ENCODE peak calls at places on chromosomes 16 and 17, in ten cellular contexts. One of them, this sample, is unnamed.

GRCh38 chr17:81331527-81332043 is 36.5 kb upstream of the SLC38A10 start:
- DNase-seq in ELF-1: no peak
- DNase-seq in NCI-H510A: no peak
- DNase-seq in body of pancreas: no peak
- DNase-seq in effector memory CD4-positive, alpha-beta T cell: no peak
- DNase-seq in ELR: no peak
- DNase-seq in stimulated activated CD8-positive, alpha-beta memory T cell treated with anti-CD3 and anti-CD28 coated beads, Interleukin-4, amount 100 ng/mL, for 24 hours: no peak
- DNase-seq in MM.1S: no peak
- DNase-seq in right lobe of liver: no peak
- DNase-seq in neural crest cell: no peak
- DNase-seq in this sample: no peak

GRCh38 chr17:78838574-78839005 is 2.0 kb downstream of the USP36 start:
- DNase-seq in ELF-1: peak
- DNase-seq in right lobe of liver: peak
- DNase-seq in body of pancreas: peak
- DNase-seq in NCI-H510A: peak
- DNase-seq in MM.1S: no peak
- DNase-seq in ELR: no peak
- DNase-seq in effector memory CD4-positive, alpha-beta T cell: no peak
- DNase-seq in neural crest cell: no peak
- DNase-seq in stimulated activated CD8-positive, alpha-beta memory T cell treated with anti-CD3 and anti-CD28 coated beads, Interleukin-4, amount 100 ng/mL, for 24 hours: no peak
- DNase-seq in this sample: no peak

GRCh38 chr17:1713878-1714487 is 3.8 kb upstream of the TLCD2 start:
- DNase-seq in right lobe of liver: peak
- DNase-seq in ELR: peak
- DNase-seq in stimulated activated CD8-positive, alpha-beta memory T cell treated with anti-CD3 and anti-CD28 coated beads, Interleukin-4, amount 100 ng/mL, for 24 hours: no peak
- DNase-seq in neural crest cell: peak
- DNase-seq in MM.1S: no peak
- DNase-seq in NCI-H510A: peak
- DNase-seq in effector memory CD4-positive, alpha-beta T cell: no peak
- DNase-seq in ELF-1: peak
- DNase-seq in body of pancreas: peak
- DNase-seq in this sample: no peak

GRCh38 chr17:36643086-36643685 is 41.8 kb downstream of the MRM1 start:
- DNase-seq in effector memory CD4-positive, alpha-beta T cell: no peak
- DNase-seq in body of pancreas: no peak
- DNase-seq in neural crest cell: no peak
- DNase-seq in stimulated activated CD8-positive, alpha-beta memory T cell treated with anti-CD3 and anti-CD28 coated beads, Interleukin-4, amount 100 ng/mL, for 24 hours: no peak
- DNase-seq in ELR: no peak
- DNase-seq in right lobe of liver: no peak
- DNase-seq in MM.1S: no peak
- DNase-seq in ELF-1: no peak
- DNase-seq in NCI-H510A: no peak
- DNase-seq in this sample: no peak

GRCh38 chr17:40485851-40486512 is 15.4 kb downstream of the TNS4 start:
- DNase-seq in right lobe of liver: no peak
- DNase-seq in body of pancreas: peak
- DNase-seq in ELR: peak
- DNase-seq in effector memory CD4-positive, alpha-beta T cell: peak
- DNase-seq in neural crest cell: no peak
- DNase-seq in MM.1S: no peak
- DNase-seq in ELF-1: peak
- DNase-seq in stimulated activated CD8-positive, alpha-beta memory T cell treated with anti-CD3 and anti-CD28 coated beads, Interleukin-4, amount 100 ng/mL, for 24 hours: no peak
- DNase-seq in NCI-H510A: no peak
- DNase-seq in this sample: no peak

GRCh38 chr16:64398795-64399194 is 723.1 kb downstream of the CDH11 start:
- DNase-seq in neural crest cell: no peak
- DNase-seq in MM.1S: no peak
- DNase-seq in body of pancreas: no peak
- DNase-seq in right lobe of liver: no peak
- DNase-seq in effector memory CD4-positive, alpha-beta T cell: no peak
- DNase-seq in stimulated activated CD8-positive, alpha-beta memory T cell treated with anti-CD3 and anti-CD28 coated beads, Interleukin-4, amount 100 ng/mL, for 24 hours: no peak
- DNase-seq in ELR: peak
- DNase-seq in ELF-1: no peak
- DNase-seq in NCI-H510A: no peak
- DNase-seq in this sample: no peak

GRCh38 chr16:52863000-52863399 is 189.7 kb downstream of the CHD9NB start:
- DNase-seq in effector memory CD4-positive, alpha-beta T cell: no peak
- DNase-seq in right lobe of liver: no peak
- DNase-seq in neural crest cell: no peak
- DNase-seq in stimulated activated CD8-positive, alpha-beta memory T cell treated with anti-CD3 and anti-CD28 coated beads, Interleukin-4, amount 100 ng/mL, for 24 hours: no peak
- DNase-seq in NCI-H510A: peak
- DNase-seq in ELF-1: no peak
- DNase-seq in body of pancreas: peak
- DNase-seq in ELR: no peak
- DNase-seq in MM.1S: no peak
- DNase-seq in this sample: no peak

GRCh38 chr16:27225536-27226360 is 22.4 kb downstream of the KDM8 start:
- DNase-seq in ELF-1: no peak
- DNase-seq in right lobe of liver: no peak
- DNase-seq in neural crest cell: no peak
- DNase-seq in stimulated activated CD8-positive, alpha-beta memory T cell treated with anti-CD3 and anti-CD28 coated beads, Interleukin-4, amount 100 ng/mL, for 24 hours: no peak
- DNase-seq in effector memory CD4-positive, alpha-beta T cell: no peak
- DNase-seq in MM.1S: peak
- DNase-seq in ELR: no peak
- DNase-seq in body of pancreas: peak
- DNase-seq in NCI-H510A: no peak
- DNase-seq in this sample: no peak

GRCh38 chr17:6145946-6146345 is 75.8 kb downstream of the WSCD1 start:
- DNase-seq in ELF-1: no peak
- DNase-seq in body of pancreas: no peak
- DNase-seq in stimulated activated CD8-positive, alpha-beta memory T cell treated with anti-CD3 and anti-CD28 coated beads, Interleukin-4, amount 100 ng/mL, for 24 hours: no peak
- DNase-seq in NCI-H510A: no peak
- DNase-seq in neural crest cell: no peak
- DNase-seq in ELR: no peak
- DNase-seq in MM.1S: no peak
- DNase-seq in right lobe of liver: no peak
- DNase-seq in effector memory CD4-positive, alpha-beta T cell: no peak
- DNase-seq in this sample: no peak

GRCh38 chr16:3781421-3781820 is 64.1 kb upstream of the TRAP1 start:
- DNase-seq in ELR: no peak
- DNase-seq in neural crest cell: no peak
- DNase-seq in effector memory CD4-positive, alpha-beta T cell: no peak
- DNase-seq in MM.1S: no peak
- DNase-seq in right lobe of liver: no peak
- DNase-seq in ELF-1: no peak
- DNase-seq in stimulated activated CD8-positive, alpha-beta memory T cell treated with anti-CD3 and anti-CD28 coated beads, Interleukin-4, amount 100 ng/mL, for 24 hours: no peak
- DNase-seq in body of pancreas: no peak
- DNase-seq in NCI-H510A: no peak
- DNase-seq in this sample: no peak

GRCh38 chr16:9049241-9049640 is 42.2 kb upstream of the HAPSTR1 start:
- DNase-seq in ELR: peak
- DNase-seq in effector memory CD4-positive, alpha-beta T cell: no peak
- DNase-seq in stimulated activated CD8-positive, alpha-beta memory T cell treated with anti-CD3 and anti-CD28 coated beads, Interleukin-4, amount 100 ng/mL, for 24 hours: no peak
- DNase-seq in right lobe of liver: no peak
- DNase-seq in NCI-H510A: no peak
- DNase-seq in MM.1S: no peak
- DNase-seq in body of pancreas: no peak
- DNase-seq in neural crest cell: no peak
- DNase-seq in ELF-1: no peak
- DNase-seq in this sample: no peak

GRCh38 chr16:65771707-65772106 is 594.8 kb upstream of the CDH5 start:
- DNase-seq in neural crest cell: no peak
- DNase-seq in right lobe of liver: no peak
- DNase-seq in MM.1S: no peak
- DNase-seq in ELF-1: no peak
- DNase-seq in NCI-H510A: no peak
- DNase-seq in body of pancreas: no peak
- DNase-seq in effector memory CD4-positive, alpha-beta T cell: no peak
- DNase-seq in ELR: no peak
- DNase-seq in stimulated activated CD8-positive, alpha-beta memory T cell treated with anti-CD3 and anti-CD28 coated beads, Interleukin-4, amount 100 ng/mL, for 24 hours: no peak
- DNase-seq in this sample: no peak

This sample was measured in NK-92 treated with Interleukin-12 subunit alpha and Interleukin-12 subunit beta, amount 100 ng/mL, for 24 hours.